ENCODE peak calls at places on chromosomes 6 and 20, in seven cellular contexts. S, T, L, W, G, K and Z are unnamed samples.

GRCh38 chr6:31008165-31008564 is 2.1 kb upstream of the MUC22 start:
- DNase-seq in S (no peak), K (no peak), W (no peak), T (no peak), G (no peak), L (peak), Z (no peak)

GRCh38 chr6:153852481-153852880 is 186.6 kb upstream of the OPRM1 start:
- DNase-seq in W (no peak), T (no peak), L (no peak), K (no peak), G (no peak), S (no peak), Z (no peak)

GRCh38 chr6:97292671-97293070 is 9.7 kb upstream of the MMS22L start:
- DNase-seq in S (no peak), G (no peak), T (no peak), W (no peak), K (no peak), L (no peak), Z (no peak)

GRCh38 chr20:2533118-2533517 is 3.3 kb upstream of the TMC2 start:
- DNase-seq in K (no peak), L (no peak), S (no peak), G (no peak), W (no peak), T (no peak), Z (no peak)

GRCh38 chr6:23454090-23454998 is 671.7 kb upstream of the NRSN1 start:
- DNase-seq in L (no peak), T (no peak), G (no peak), W (no peak), S (no peak), K (no peak), Z (no peak)

GRCh38 chr6:38640216-38640909 is 634 bp upstream of the BTBD9 start:
- DNase-seq in W (no peak), T (peak), S (no peak), K (peak), G (no peak), L (no peak), Z (no peak)

GRCh38 chr6:123742626-123743025 is 61.0 kb upstream of the NKAIN2 start:
- DNase-seq in L (no peak), T (no peak), S (no peak), W (no peak), G (no peak), K (no peak), Z (no peak)

GRCh38 chr6:72861059-72861458 is 239.2 kb downstream of the KCNQ5 start:
- DNase-seq in W (no peak), K (no peak), S (peak), T (no peak), G (no peak), L (no peak), Z (no peak)

GRCh38 chr6:167791036-167791779 is 35.5 kb upstream of the AFDN start:
- DNase-seq in K (no peak), W (no peak), L (no peak), S (no peak), G (no peak), T (peak), Z (no peak)

GRCh38 chr6:15391500-15391899 is 145.6 kb downstream of the JARID2 start:
- DNase-seq in L (no peak), T (no peak), G (no peak), S (no peak), W (no peak), K (no peak), Z (no peak)

GRCh38 chr20:15673206-15673605 is 900.0 kb downstream of the KIF16B start:
- DNase-seq in K (no peak), G (no peak), W (no peak), S (peak), T (no peak), L (no peak), Z (peak)